ENCODE peak calls at places on chromosomes 4 and X, in ten cellular contexts. One of them, this sample, is unnamed.

GRCh38 chrX:153926863-153927685 is 1.0 kb upstream of the ARHGAP4 start:
- DNase-seq in adrenal gland: peak
- DNase-seq in GM23338: no peak
- DNase-seq in HFF-Myc: no peak
- DNase-seq in HFFc6: no peak
- DNase-seq in AG04449: no peak
- DNase-seq in A549: no peak
- DNase-seq in fibroblast of the aortic adventitia: peak
- DNase-seq in A673: peak
- DNase-seq in tibial nerve: peak
- DNase-seq in this sample: no peak

GRCh38 chr4:86934147-86934771 is 552 bp upstream of the AFF1 start:
- DNase-seq in adrenal gland: no peak
- DNase-seq in GM23338: peak
- DNase-seq in HFF-Myc: no peak
- DNase-seq in HFFc6: no peak
- DNase-seq in AG04449: no peak
- DNase-seq in A549: no peak
- DNase-seq in fibroblast of the aortic adventitia: no peak
- DNase-seq in A673: no peak
- DNase-seq in tibial nerve: peak
- DNase-seq in this sample: no peak

GRCh38 chrX:1378306-1378758 is 13.6 kb downstream of the SLC25A6 start:
- DNase-seq in adrenal gland: no peak
- DNase-seq in GM23338: no peak
- DNase-seq in HFF-Myc: no peak
- DNase-seq in HFFc6: no peak
- DNase-seq in AG04449: no peak
- DNase-seq in A549: no peak
- DNase-seq in fibroblast of the aortic adventitia: no peak
- DNase-seq in A673: no peak
- DNase-seq in tibial nerve: no peak
- DNase-seq in this sample: no peak

GRCh38 chr4:67762091-67762490 is 7.9 kb upstream of the GNRHR start:
- DNase-seq in adrenal gland: no peak
- DNase-seq in GM23338: no peak
- DNase-seq in HFF-Myc: no peak
- DNase-seq in HFFc6: no peak
- DNase-seq in AG04449: no peak
- DNase-seq in A549: no peak
- DNase-seq in fibroblast of the aortic adventitia: peak
- DNase-seq in A673: no peak
- DNase-seq in tibial nerve: no peak
- DNase-seq in this sample: no peak

GRCh38 chr4:62881901-62882300 is 1527.3 kb downstream of the TECRL start:
- DNase-seq in adrenal gland: no peak
- DNase-seq in GM23338: no peak
- DNase-seq in HFF-Myc: no peak
- DNase-seq in HFFc6: no peak
- DNase-seq in AG04449: no peak
- DNase-seq in A549: no peak
- DNase-seq in fibroblast of the aortic adventitia: no peak
- DNase-seq in A673: no peak
- DNase-seq in tibial nerve: no peak
- DNase-seq in this sample: no peak

GRCh38 chr4:177251237-177251636 is 58.4 kb upstream of the NEIL3 start:
- DNase-seq in adrenal gland: no peak
- DNase-seq in GM23338: no peak
- DNase-seq in HFF-Myc: no peak
- DNase-seq in HFFc6: no peak
- DNase-seq in AG04449: no peak
- DNase-seq in A549: no peak
- DNase-seq in fibroblast of the aortic adventitia: no peak
- DNase-seq in A673: no peak
- DNase-seq in tibial nerve: no peak
- DNase-seq in this sample: no peak

GRCh38 chr4:56757270-56757746 is 64.2 kb downstream of the SPINK2 start:
- DNase-seq in adrenal gland: peak
- DNase-seq in GM23338: no peak
- DNase-seq in HFF-Myc: peak
- DNase-seq in HFFc6: peak
- DNase-seq in AG04449: no peak
- DNase-seq in A549: peak
- DNase-seq in fibroblast of the aortic adventitia: peak
- DNase-seq in A673: no peak
- DNase-seq in tibial nerve: no peak
- DNase-seq in this sample: no peak

GRCh38 chrX:51760657-51761056 is 17.4 kb downstream of the GSPT2 start:
- DNase-seq in adrenal gland: no peak
- DNase-seq in GM23338: no peak
- DNase-seq in HFF-Myc: no peak
- DNase-seq in HFFc6: no peak
- DNase-seq in AG04449: no peak
- DNase-seq in A549: no peak
- DNase-seq in fibroblast of the aortic adventitia: no peak
- DNase-seq in A673: no peak
- DNase-seq in tibial nerve: no peak
- DNase-seq in this sample: no peak

GRCh38 chrX:48558270-48558669 is 16.0 kb upstream of the RBM3 start:
- DNase-seq in adrenal gland: no peak
- DNase-seq in GM23338: no peak
- DNase-seq in HFF-Myc: no peak
- DNase-seq in HFFc6: peak
- DNase-seq in AG04449: peak
- DNase-seq in A549: peak
- DNase-seq in fibroblast of the aortic adventitia: peak
- DNase-seq in A673: no peak
- DNase-seq in tibial nerve: no peak
- DNase-seq in this sample: peak

GRCh38 chr4:61555789-61556188 is 355.7 kb downstream of the ADGRL3 start:
- DNase-seq in adrenal gland: peak
- DNase-seq in GM23338: peak
- DNase-seq in HFF-Myc: no peak
- DNase-seq in HFFc6: no peak
- DNase-seq in AG04449: no peak
- DNase-seq in A549: no peak
- DNase-seq in fibroblast of the aortic adventitia: peak
- DNase-seq in A673: no peak
- DNase-seq in tibial nerve: no peak
- DNase-seq in this sample: no peak

GRCh38 chr4:23368081-23368697 is 521.7 kb downstream of the PPARGC1A start:
- DNase-seq in adrenal gland: peak
- DNase-seq in GM23338: peak
- DNase-seq in HFF-Myc: no peak
- DNase-seq in HFFc6: no peak
- DNase-seq in AG04449: no peak
- DNase-seq in A549: no peak
- DNase-seq in fibroblast of the aortic adventitia: no peak
- DNase-seq in A673: no peak
- DNase-seq in tibial nerve: no peak
- DNase-seq in this sample: no peak

GRCh38 chrX:46582325-46582724 is 8.8 kb downstream of the CHST7 start:
- DNase-seq in adrenal gland: no peak
- DNase-seq in GM23338: no peak
- DNase-seq in HFF-Myc: no peak
- DNase-seq in HFFc6: peak
- DNase-seq in AG04449: no peak
- DNase-seq in A549: no peak
- DNase-seq in fibroblast of the aortic adventitia: peak
- DNase-seq in A673: no peak
- DNase-seq in tibial nerve: no peak
- DNase-seq in this sample: no peak

GRCh38 chr4:78648639-78649363 is 97.2 kb downstream of the ANXA3 start:
- DNase-seq in adrenal gland: no peak
- DNase-seq in GM23338: no peak
- DNase-seq in HFF-Myc: no peak
- DNase-seq in HFFc6: no peak
- DNase-seq in AG04449: no peak
- DNase-seq in A549: no peak
- DNase-seq in fibroblast of the aortic adventitia: no peak
- DNase-seq in A673: no peak
- DNase-seq in tibial nerve: no peak
- DNase-seq in this sample: no peak

GRCh38 chrX:74133156-74133796 is 170.7 kb upstream of the ZCCHC13 start:
- DNase-seq in adrenal gland: peak
- DNase-seq in GM23338: peak
- DNase-seq in HFF-Myc: peak
- DNase-seq in HFFc6: peak
- DNase-seq in AG04449: peak
- DNase-seq in A549: peak
- DNase-seq in fibroblast of the aortic adventitia: peak
- DNase-seq in A673: peak
- DNase-seq in tibial nerve: peak
- DNase-seq in this sample: peak

GRCh38 chr4:161320377-161320776 is 843.4 kb downstream of the FSTL5 start:
- DNase-seq in adrenal gland: no peak
- DNase-seq in GM23338: peak
- DNase-seq in HFF-Myc: no peak
- DNase-seq in HFFc6: no peak
- DNase-seq in AG04449: no peak
- DNase-seq in A549: peak
- DNase-seq in fibroblast of the aortic adventitia: no peak
- DNase-seq in A673: peak
- DNase-seq in tibial nerve: no peak
- DNase-seq in this sample: no peak

GRCh38 chrX:14529288-14529989 is at the start of gene GLRA2:
- DNase-seq in adrenal gland: peak
- DNase-seq in GM23338: peak
- DNase-seq in HFF-Myc: no peak
- DNase-seq in HFFc6: peak
- DNase-seq in AG04449: no peak
- DNase-seq in A549: peak
- DNase-seq in fibroblast of the aortic adventitia: peak
- DNase-seq in A673: peak
- DNase-seq in tibial nerve: no peak
- DNase-seq in this sample: no peak

GRCh38 chr4:100641326-100641725 is 123.5 kb upstream of the EMCN start:
- DNase-seq in adrenal gland: no peak
- DNase-seq in GM23338: no peak
- DNase-seq in HFF-Myc: no peak
- DNase-seq in HFFc6: no peak
- DNase-seq in AG04449: no peak
- DNase-seq in A549: no peak
- DNase-seq in fibroblast of the aortic adventitia: no peak
- DNase-seq in A673: peak
- DNase-seq in tibial nerve: no peak
- DNase-seq in this sample: no peak

GRCh38 chr4:173057906-173058305 is 110.7 kb upstream of the GALNT7 start:
- DNase-seq in adrenal gland: no peak
- DNase-seq in GM23338: no peak
- DNase-seq in HFF-Myc: no peak
- DNase-seq in HFFc6: no peak
- DNase-seq in AG04449: no peak
- DNase-seq in A549: no peak
- DNase-seq in fibroblast of the aortic adventitia: peak
- DNase-seq in A673: no peak
- DNase-seq in tibial nerve: no peak
- DNase-seq in this sample: no peak

GRCh38 chr4:118076958-118077766 is 42.9 kb downstream of the NDST3 start:
- DNase-seq in adrenal gland: peak
- DNase-seq in GM23338: peak
- DNase-seq in HFF-Myc: peak
- DNase-seq in HFFc6: peak
- DNase-seq in AG04449: no peak
- DNase-seq in A549: peak
- DNase-seq in fibroblast of the aortic adventitia: peak
- DNase-seq in A673: peak
- DNase-seq in tibial nerve: no peak
- DNase-seq in this sample: no peak
- TF ChIP-seq CTCF in adrenal gland: peak
- TF ChIP-seq CTCF in GM23338: peak
- TF ChIP-seq CTCF in HFF-Myc: peak
- TF ChIP-seq CTCF in HFFc6: peak
- TF ChIP-seq CTCF in AG04449: peak
- TF ChIP-seq CTCF in A549: peak
- TF ChIP-seq CTCF in fibroblast of the aortic adventitia: peak
- TF ChIP-seq CTCF in A673: peak
- TF ChIP-seq CTCF in tibial nerve: no peak
- TF ChIP-seq CTCF in this sample: peak

GRCh38 chrX:40867352-40867751 is 132.0 kb upstream of the MED14 start:
- DNase-seq in adrenal gland: peak
- DNase-seq in GM23338: no peak
- DNase-seq in HFF-Myc: no peak
- DNase-seq in HFFc6: no peak
- DNase-seq in AG04449: no peak
- DNase-seq in A549: peak
- DNase-seq in fibroblast of the aortic adventitia: peak
- DNase-seq in A673: peak
- DNase-seq in tibial nerve: no peak
- DNase-seq in this sample: no peak

GRCh38 chrX:40868868-40869267 is 133.5 kb upstream of the MED14 start:
- DNase-seq in adrenal gland: no peak
- DNase-seq in GM23338: no peak
- DNase-seq in HFF-Myc: no peak
- DNase-seq in HFFc6: no peak
- DNase-seq in AG04449: no peak
- DNase-seq in A549: no peak
- DNase-seq in fibroblast of the aortic adventitia: no peak
- DNase-seq in A673: no peak
- DNase-seq in tibial nerve: no peak
- DNase-seq in this sample: no peak

GRCh38 chrX:40866878-40867277 is 131.5 kb upstream of the MED14 start:
- DNase-seq in adrenal gland: peak
- DNase-seq in GM23338: no peak
- DNase-seq in HFF-Myc: no peak
- DNase-seq in HFFc6: peak
- DNase-seq in AG04449: no peak
- DNase-seq in A549: no peak
- DNase-seq in fibroblast of the aortic adventitia: peak
- DNase-seq in A673: no peak
- DNase-seq in tibial nerve: no peak
- DNase-seq in this sample: no peak

GRCh38 chrX:40871385-40872082 is 136.2 kb upstream of the MED14 start:
- DNase-seq in adrenal gland: no peak
- DNase-seq in GM23338: no peak
- DNase-seq in HFF-Myc: no peak
- DNase-seq in HFFc6: no peak
- DNase-seq in AG04449: no peak
- DNase-seq in A549: no peak
- DNase-seq in fibroblast of the aortic adventitia: no peak
- DNase-seq in A673: peak
- DNase-seq in tibial nerve: no peak
- DNase-seq in this sample: no peak
- TF ChIP-seq CTCF in adrenal gland: no peak
- TF ChIP-seq CTCF in GM23338: no peak
- TF ChIP-seq CTCF in HFF-Myc: no peak
- TF ChIP-seq CTCF in HFFc6: peak
- TF ChIP-seq CTCF in AG04449: no peak
- TF ChIP-seq CTCF in A549: no peak
- TF ChIP-seq CTCF in fibroblast of the aortic adventitia: no peak
- TF ChIP-seq CTCF in A673: no peak
- TF ChIP-seq CTCF in tibial nerve: no peak
- TF ChIP-seq CTCF in this sample: no peak

GRCh38 chr4:36088542-36088941 is 155.8 kb downstream of the ARAP2 start:
- DNase-seq in adrenal gland: no peak
- DNase-seq in GM23338: no peak
- DNase-seq in HFF-Myc: no peak
- DNase-seq in HFFc6: no peak
- DNase-seq in AG04449: no peak
- DNase-seq in A549: no peak
- DNase-seq in fibroblast of the aortic adventitia: no peak
- DNase-seq in A673: no peak
- DNase-seq in tibial nerve: no peak
- DNase-seq in this sample: no peak
- TF ChIP-seq CTCF in adrenal gland: no peak
- TF ChIP-seq CTCF in GM23338: no peak
- TF ChIP-seq CTCF in HFF-Myc: no peak
- TF ChIP-seq CTCF in HFFc6: no peak
- TF ChIP-seq CTCF in AG04449: no peak
- TF ChIP-seq CTCF in A549: no peak
- TF ChIP-seq CTCF in fibroblast of the aortic adventitia: no peak
- TF ChIP-seq CTCF in A673: no peak
- TF ChIP-seq CTCF in tibial nerve: no peak
- TF ChIP-seq CTCF in this sample: no peak

GRCh38 chr4:118012142-118012541 is 22.1 kb upstream of the NDST3 start:
- DNase-seq in adrenal gland: no peak
- DNase-seq in GM23338: peak
- DNase-seq in HFF-Myc: no peak
- DNase-seq in HFFc6: no peak
- DNase-seq in AG04449: no peak
- DNase-seq in A549: no peak
- DNase-seq in fibroblast of the aortic adventitia: no peak
- DNase-seq in A673: no peak
- DNase-seq in tibial nerve: no peak
- DNase-seq in this sample: no peak
- TF ChIP-seq CTCF in adrenal gland: no peak
- TF ChIP-seq CTCF in GM23338: peak
- TF ChIP-seq CTCF in HFF-Myc: peak
- TF ChIP-seq CTCF in HFFc6: peak
- TF ChIP-seq CTCF in AG04449: no peak
- TF ChIP-seq CTCF in A549: no peak
- TF ChIP-seq CTCF in fibroblast of the aortic adventitia: peak
- TF ChIP-seq CTCF in A673: peak
- TF ChIP-seq CTCF in tibial nerve: no peak
- TF ChIP-seq CTCF in this sample: peak